ENCODE peak calls at places on chromosomes 2 and 18, in seven cellular contexts. D is spleen, M is K562, Y is stomach, B is HCT116, Q is upper lobe of left lung, J is sigmoid colon. A is an unnamed sample.
A peak's percentile ranks its signal among the peaks of the same experiment; 100 is the strongest.

GRCh38 chr2:203404996-203405395 is 76.8 kb downstream of the ABI2 start:
- DNase-seq in Q (no peak), B (peak; percentile 53), J (no peak), Y (no peak), D (no peak), M (no peak), A (no peak)

GRCh38 chr2:15919716-15920444 is 20.5 kb upstream of the MYCN start:
- DNase-seq in J (no peak), Y (no peak), B (no peak), D (no peak), M (no peak), Q (no peak), A (no peak)

GRCh38 chr2:3423492-3424170 is 44.1 kb downstream of the TRAPPC12 start:
- DNase-seq in Y (peak; percentile 80), B (peak; percentile 27), Q (peak; percentile 57), M (peak; percentile 74), J (no peak), D (peak; percentile 91), A (no peak)

GRCh38 chr2:134357814-134358213 is 103.9 kb downstream of the MGAT5 start:
- DNase-seq in B (no peak), D (no peak), J (no peak), M (no peak), Y (no peak), Q (no peak), A (no peak)

GRCh38 chr2:53740170-53740569 is 27.4 kb upstream of the CHAC2 start:
- DNase-seq in B (peak; percentile 1), Q (no peak), Y (no peak), M (peak; percentile 14), J (no peak), D (no peak), A (no peak)

GRCh38 chr18:23612434-23613090 is 26.3 kb upstream of the NPC1 start:
- DNase-seq in B (no peak), J (no peak), D (no peak), M (no peak), Q (peak; percentile 45), Y (no peak), A (no peak)

GRCh38 chr2:215531284-215531683 is 95.4 kb upstream of the FN1 start:
- DNase-seq in Y (no peak), M (no peak), B (no peak), D (no peak), J (no peak), Q (no peak), A (no peak)

GRCh38 chr2:3465328-3465727 is 54.0 kb downstream of the ADI1 start:
- DNase-seq in Y (no peak), D (peak; percentile 67), Q (peak; percentile 5), B (no peak), M (no peak), J (peak; percentile 40), A (no peak)

GRCh38 chr18:12842459-12843380 is 41.3 kb downstream of the PTPN2 start:
- DNase-seq in J (no peak), D (no peak), M (peak; percentile 16), B (no peak), Y (no peak), Q (no peak), A (no peak)

GRCh38 chr18:56890632-56891031 is 239.5 kb downstream of the WDR7 start:
- DNase-seq in B (no peak), M (no peak), Q (no peak), J (no peak), Y (no peak), D (no peak), A (no peak)

GRCh38 chr2:163655672-163656071 is 80.1 kb downstream of the FIGN start:
- DNase-seq in B (no peak), J (no peak), Y (no peak), D (no peak), M (no peak), Q (no peak), A (no peak)

GRCh38 chr18:67742954-67743353 is 226.4 kb upstream of the DSEL start:
- DNase-seq in D (no peak), M (no peak), Y (no peak), B (no peak), Q (no peak), J (no peak), A (no peak)

GRCh38 chr18:7336616-7337015 is 105.7 kb downstream of the LRRC30 start:
- DNase-seq in B (no peak), D (no peak), Y (no peak), Q (no peak), M (no peak), J (no peak), A (peak; percentile 57)

GRCh38 chr2:100013892-100014677 is 128.3 kb downstream of the AFF3 start:
- DNase-seq in B (peak; percentile 81), Q (peak; percentile 62), Y (peak; percentile 41), D (no peak), M (no peak), J (no peak), A (no peak)

GRCh38 chr2:172442072-172442895 is 14.9 kb downstream of the ITGA6 start:
- DNase-seq in Q (peak; percentile 33), D (no peak), B (peak; percentile 98), J (no peak), Y (peak; percentile 81), M (no peak), A (no peak)

GRCh38 chr2:215137741-215138340 is 585 bp downstream of the ABCA12 start:
- DNase-seq in J (no peak), D (no peak), M (no peak), B (peak; percentile 43), Q (no peak), Y (no peak), A (no peak)

GRCh38 chr2:85758361-85759256 is 4.8 kb downstream of the ATOH8 start:
- DNase-seq in J (no peak), B (no peak), Y (peak; percentile 42), Q (no peak), M (no peak), D (no peak), A (no peak)

GRCh38 chr2:33038799-33039198 is 92.0 kb downstream of the LTBP1 start:
- DNase-seq in B (no peak), Q (no peak), Y (no peak), D (no peak), J (no peak), M (no peak), A (no peak)

GRCh38 chr2:230715201-230715600 is 2.6 kb downstream of the CAB39 start:
- DNase-seq in J (no peak), Y (no peak), M (peak; percentile 18), Q (no peak), D (no peak), B (no peak), A (no peak)

GRCh38 chr18:24270358-24270936 is 127.2 kb downstream of the OSBPL1A start:
- DNase-seq in D (no peak), Q (no peak), Y (no peak), M (no peak), J (no peak), B (no peak), A (no peak)

GRCh38 chr2:237500681-237501424 is 13.8 kb downstream of the MLPH start:
- DNase-seq in D (no peak), M (peak; percentile 20), B (peak; percentile 94), Y (no peak), J (no peak), Q (no peak), A (no peak)

GRCh38 chr2:65228249-65228750 is 669 bp downstream of the ACTR2 start:
- DNase-seq in J (no peak), D (no peak), Y (no peak), M (peak; percentile 17), Q (no peak), B (no peak), A (no peak)

GRCh38 chr2:126270587-126270986 is 385.4 kb upstream of the GYPC start:
- DNase-seq in J (no peak), M (no peak), Y (no peak), Q (no peak), D (no peak), B (no peak), A (no peak)
- H3K27me3 ChIP-seq in J (no peaks in the 10 kb centered on the region), M (no peaks in the 10 kb centered on the region), Y (no peaks in the 10 kb centered on the region), Q (no peaks in the 10 kb centered on the region), D (no peaks in the 10 kb centered on the region), B (no peaks in the 10 kb centered on the region), A (no peaks in the 10 kb centered on the region)

GRCh38 chr2:120470041-120470716 is 124.2 kb downstream of the INHBB start:
- DNase-seq in Y (peak; percentile 85), B (no peak), D (peak; percentile 77), Q (peak; percentile 89), M (no peak), J (peak; percentile 90), A (no peak)
- TF ChIP-seq POLR2AphosphoS5 in Y (peak; percentile 74), B (no peak), D (peak; percentile 39), Q (peak; percentile 64), M (no peak), J (no peak), A (peak; percentile 53)

GRCh38 chr2:225597911-225598310 is 198.4 kb downstream of the NYAP2 start:
- DNase-seq in M (no peak), Q (no peak), J (no peak), B (no peak), D (no peak), Y (no peak), A (no peak)
- H3K27ac ChIP-seq in M (no peak overlapping the region), Q (no peak overlapping the region), J (no peak overlapping the region), B (no peak overlapping the region), D (no peak overlapping the region), Y (no peak overlapping the region), A (no peak overlapping the region)

GRCh38 chr2:72927066-72927465 is 9.7 kb downstream of the EMX1 start:
- DNase-seq in Y (no peak), J (no peak), B (no peak), M (no peak), D (no peak), Q (no peak), A (no peak)

GRCh38 chr2:72926368-72926767 is 9.0 kb downstream of the EMX1 start:
- DNase-seq in B (no peak), Y (no peak), Q (no peak), J (no peak), D (no peak), M (no peak), A (no peak)

GRCh38 chr2:72923833-72924352 is 6.6 kb downstream of the EMX1 start:
- DNase-seq in Y (peak; percentile 20), Q (peak; percentile 3), B (no peak), M (no peak), D (no peak), J (peak; percentile 52), A (no peak)

GRCh38 chr2:72925328-72925943 is 8.1 kb downstream of the EMX1 start:
- DNase-seq in Q (peak; percentile 14), B (no peak), D (no peak), J (peak; percentile 35), M (no peak), Y (peak; percentile 18), A (no peak)

DNA sequence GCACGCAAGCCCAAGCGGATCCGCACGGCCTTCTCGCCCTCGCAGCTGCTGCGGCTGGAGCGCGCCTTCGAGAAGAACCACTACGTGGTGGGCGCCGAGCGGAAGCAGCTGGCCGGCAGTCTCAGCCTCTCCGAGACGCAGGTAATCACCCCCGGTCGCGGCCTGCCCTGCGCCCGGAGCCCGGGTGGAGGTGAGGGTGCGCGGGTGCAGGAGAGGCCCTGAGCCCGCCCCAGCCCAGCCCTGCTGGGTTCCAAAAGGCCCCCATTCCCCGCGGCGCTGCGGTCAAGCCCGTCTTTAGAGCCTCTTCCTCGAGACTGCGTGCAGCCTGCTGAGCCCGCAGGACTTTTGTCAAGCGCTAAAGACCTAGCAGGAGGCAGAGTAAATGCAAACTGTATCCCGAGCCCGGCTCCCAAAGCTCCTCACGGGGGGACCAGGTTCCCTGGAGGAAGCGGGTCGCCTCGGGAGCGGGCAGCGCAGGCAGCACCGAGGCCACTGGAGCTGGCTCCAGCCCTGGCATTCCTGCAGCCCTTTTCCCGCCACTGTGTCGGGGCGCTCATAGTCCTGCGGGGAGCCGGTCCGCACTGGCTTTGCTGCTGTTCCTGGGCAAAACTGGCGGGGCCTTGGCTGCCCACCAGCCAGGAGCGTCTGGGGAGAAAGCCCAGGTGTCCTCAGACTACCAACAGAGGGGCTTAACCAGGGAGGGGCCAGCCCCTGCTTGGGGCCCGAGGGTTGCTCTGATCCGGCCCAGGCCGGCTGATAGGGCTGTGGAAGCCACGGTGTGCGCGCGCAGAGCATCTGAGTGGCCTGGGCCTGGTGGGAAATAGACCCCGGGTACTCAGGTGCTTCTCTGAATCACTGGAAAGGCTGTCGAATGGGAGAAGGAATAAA is 7.3 kb downstream of the EMX1 start:
- DNase-seq in Y (peak; percentile 24), M (no peak), D (peak; percentile 75), J (peak; percentile 53), B (no peak), Q (peak; percentile 15), A (no peak)
- H3K27me3 ChIP-seq in Y (peaks cover 59% of the 10 kb centered on the region), M (peaks cover 93% of the 10 kb centered on the region), D (peaks cover 94% of the 10 kb centered on the region), J (peaks cover 91% of the 10 kb centered on the region), B (no peaks in the 10 kb centered on the region), Q (peaks cover 65% of the 10 kb centered on the region), A (peaks cover 100% of the 10 kb centered on the region)

A was measured in esophagus muscularis mucosa.